ENCODE peak calls at places on chromosomes 4 and X, in six cellular contexts. S is lower lobe of right lung; P is fibroblast of lung; G is A172; L is germinal center; R is naive thymus-derived CD8-positive, alpha-beta T cell. C is an unnamed sample.

GRCh38 chr4:667545-667925 is 6.5 kb downstream of the ATP5ME start:
- DNase-seq in S (peak), P (no peak), G (no peak), L (no peak), R (no peak), C (no peak)

GRCh38 chr4:83252782-83253405 is 31.7 kb downstream of the COQ2 start:
- DNase-seq in S (peak), P (peak), G (peak), L (peak), R (peak), C (peak)

GRCh38 chrX:48695925-48696300 is 621 bp upstream of the SUV39H1 start:
- DNase-seq in S (no peak), P (no peak), G (no peak), L (peak), R (no peak), C (peak)

GRCh38 chrX:39137363-39137954 is 336.2 kb downstream of the MID1IP1 start:
- DNase-seq in S (no peak), P (no peak), G (no peak), L (no peak), R (no peak), C (no peak)

GRCh38 chr4:161247831-161248230 is 916.0 kb downstream of the FSTL5 start:
- DNase-seq in S (no peak), P (no peak), G (peak), L (no peak), R (no peak), C (no peak)

GRCh38 chr4:139665690-139666529 is at the start of gene MGST2:
- DNase-seq in S (peak), P (peak), G (peak), L (peak), R (no peak), C (peak)

GRCh38 chr4:8151165-8151650 is 7.4 kb downstream of the ABLIM2 start:
- DNase-seq in S (no peak), P (no peak), G (no peak), L (no peak), R (no peak), C (no peak)

GRCh38 chr4:148441624-148441985 is 609 bp downstream of the NR3C2 start:
- DNase-seq in S (no peak), P (no peak), G (no peak), L (no peak), R (no peak), C (no peak)

GRCh38 chrX:73239242-73239641 is 24.6 kb upstream of the NAP1L2 start:
- DNase-seq in S (no peak), P (no peak), G (no peak), L (no peak), R (no peak), C (no peak)

GRCh38 chr4:84887824-84888223 is 78.7 kb downstream of the WDFY3 start:
- DNase-seq in S (no peak), P (peak), G (peak), L (no peak), R (no peak), C (peak)

GRCh38 chr4:170672571-170672970 is 582.8 kb upstream of the AADAT start:
- DNase-seq in S (no peak), P (peak), G (peak), L (no peak), R (no peak), C (no peak)

GRCh38 chrX:109848451-109849050 is 115.5 kb upstream of the ACSL4 start:
- DNase-seq in S (no peak), P (no peak), G (no peak), L (no peak), R (no peak), C (no peak)